ENCODE peak calls at places on chromosomes 13 and 19, in four cellular contexts. One of them, this sample, is unnamed.

GRCh38 chr13:30477346-30478235 is 11.9 kb upstream of the HMGB1 start:
- DNase-seq in A673: no peak
- DNase-seq in vagina: no peak
- DNase-seq in AG04449: no peak
- DNase-seq in this sample: no peak

GRCh38 chr13:43963726-43964125 is 84.0 kb downstream of the LACC1 start:
- DNase-seq in AG04449: no peak
- DNase-seq in A673: no peak
- DNase-seq in vagina: no peak
- DNase-seq in this sample: no peak

GRCh38 chr13:102693781-102694180 is 1.1 kb downstream of the METTL21C start:
- DNase-seq in A673: no peak
- DNase-seq in vagina: no peak
- DNase-seq in AG04449: no peak
- DNase-seq in this sample: no peak

GRCh38 chr19:743168-743687 is 7.7 kb upstream of the MISP start:
- DNase-seq in AG04449: no peak
- DNase-seq in A673: no peak
- DNase-seq in vagina: no peak
- DNase-seq in this sample: no peak

GRCh38 chr19:4567584-4568071 is 8.1 kb upstream of the SEMA6B start:
- DNase-seq in A673: peak
- DNase-seq in vagina: no peak
- DNase-seq in AG04449: no peak
- DNase-seq in this sample: peak

GRCh38 chr19:31718041-31718440 is 368.8 kb upstream of the TSHZ3 start:
- DNase-seq in vagina: no peak
- DNase-seq in A673: no peak
- DNase-seq in AG04449: no peak
- DNase-seq in this sample: no peak

GRCh38 chr13:27257648-27258253 is 6.4 kb downstream of the RPL21 start:
- DNase-seq in AG04449: no peak
- DNase-seq in vagina: no peak
- DNase-seq in A673: no peak
- DNase-seq in this sample: no peak

GRCh38 chr19:5921777-5922176 is 7.7 kb downstream of the CAPS start:
- DNase-seq in vagina: no peak
- DNase-seq in A673: no peak
- DNase-seq in AG04449: no peak
- DNase-seq in this sample: no peak

GRCh38 chr13:81872581-81872980 is 1531.7 kb upstream of the SPRY2 start:
- DNase-seq in vagina: no peak
- DNase-seq in A673: peak
- DNase-seq in AG04449: no peak
- DNase-seq in this sample: no peak

GRCh38 chr13:32259116-32259515 is 56.0 kb downstream of the ZAR1L start:
- DNase-seq in vagina: no peak
- DNase-seq in AG04449: no peak
- DNase-seq in A673: no peak
- DNase-seq in this sample: no peak

GRCh38 chr13:85816413-85816812 is 17.2 kb upstream of the SLITRK6 start:
- DNase-seq in vagina: no peak
- DNase-seq in AG04449: no peak
- DNase-seq in A673: peak
- DNase-seq in this sample: no peak

GRCh38 chr13:40060318-40061007 is 405.0 kb downstream of the COG6 start:
- DNase-seq in vagina: no peak
- DNase-seq in AG04449: peak
- DNase-seq in A673: peak
- DNase-seq in this sample: peak

GRCh38 chr19:47824396-47824795 is 2.7 kb downstream of the CRX start:
- DNase-seq in vagina: no peak
- DNase-seq in A673: no peak
- DNase-seq in AG04449: no peak
- DNase-seq in this sample: no peak

GRCh38 chr13:113147206-113147605 is 11.2 kb upstream of the PROZ start:
- DNase-seq in AG04449: no peak
- DNase-seq in vagina: peak
- DNase-seq in A673: no peak
- DNase-seq in this sample: no peak

GRCh38 chr19:29093553-29093908 is 119.4 kb downstream of the UQCRFS1 start:
- DNase-seq in AG04449: no peak
- DNase-seq in A673: no peak
- DNase-seq in vagina: no peak
- DNase-seq in this sample: no peak

GRCh38 chr13:41011382-41011956 is 7.6 kb downstream of the ELF1 start:
- DNase-seq in A673: no peak
- DNase-seq in vagina: no peak
- DNase-seq in AG04449: no peak
- DNase-seq in this sample: no peak

GRCh38 chr13:50389726-50390125 is 374.5 kb downstream of the KCNRG start:
- DNase-seq in A673: peak
- DNase-seq in AG04449: no peak
- DNase-seq in vagina: no peak
- DNase-seq in this sample: no peak

GRCh38 chr19:6242677-6243076 is 37.1 kb downstream of the MLLT1 start:
- DNase-seq in A673: no peak
- DNase-seq in AG04449: no peak
- DNase-seq in vagina: no peak
- DNase-seq in this sample: no peak

GRCh38 chr13:40376867-40377266 is 289.6 kb downstream of the FOXO1 start:
- DNase-seq in vagina: no peak
- DNase-seq in AG04449: no peak
- DNase-seq in A673: no peak
- DNase-seq in this sample: no peak

GRCh38 chr19:8678244-8678807 is 20.3 kb downstream of the ACTL9 start:
- DNase-seq in AG04449: no peak
- DNase-seq in vagina: no peak
- DNase-seq in A673: no peak
- DNase-seq in this sample: no peak
- TF ChIP-seq CTCF in AG04449: no peak
- TF ChIP-seq CTCF in vagina: no peak
- TF ChIP-seq CTCF in A673: no peak
- TF ChIP-seq CTCF in this sample: no peak

GRCh38 chr19:7461841-7462629 is 26.8 kb downstream of the PEX11G start:
- DNase-seq in AG04449: no peak
- DNase-seq in vagina: no peak
- DNase-seq in A673: no peak
- DNase-seq in this sample: no peak
- TF ChIP-seq CTCF in AG04449: no peak
- TF ChIP-seq CTCF in vagina: no peak
- TF ChIP-seq CTCF in A673: no peak
- TF ChIP-seq CTCF in this sample: no peak

GRCh38 chr19:19647037-19647835 is 3.8 kb upstream of the GMIP start:
- DNase-seq in vagina: no peak
- DNase-seq in A673: no peak
- DNase-seq in AG04449: no peak
- DNase-seq in this sample: no peak

GRCh38 chr19:19645233-19645870 is 1.9 kb upstream of the GMIP start:
- DNase-seq in A673: no peak
- DNase-seq in AG04449: no peak
- DNase-seq in vagina: no peak
- DNase-seq in this sample: no peak

GRCh38 chr19:19642506-19643157 is 825 bp downstream of the GMIP start:
- DNase-seq in A673: peak
- DNase-seq in vagina: no peak
- DNase-seq in AG04449: no peak
- DNase-seq in this sample: peak

GRCh38 chr19:19644054-19644388 is 564 bp upstream of the GMIP start:
- DNase-seq in A673: no peak
- DNase-seq in vagina: no peak
- DNase-seq in AG04449: no peak
- DNase-seq in this sample: no peak

DNA sequence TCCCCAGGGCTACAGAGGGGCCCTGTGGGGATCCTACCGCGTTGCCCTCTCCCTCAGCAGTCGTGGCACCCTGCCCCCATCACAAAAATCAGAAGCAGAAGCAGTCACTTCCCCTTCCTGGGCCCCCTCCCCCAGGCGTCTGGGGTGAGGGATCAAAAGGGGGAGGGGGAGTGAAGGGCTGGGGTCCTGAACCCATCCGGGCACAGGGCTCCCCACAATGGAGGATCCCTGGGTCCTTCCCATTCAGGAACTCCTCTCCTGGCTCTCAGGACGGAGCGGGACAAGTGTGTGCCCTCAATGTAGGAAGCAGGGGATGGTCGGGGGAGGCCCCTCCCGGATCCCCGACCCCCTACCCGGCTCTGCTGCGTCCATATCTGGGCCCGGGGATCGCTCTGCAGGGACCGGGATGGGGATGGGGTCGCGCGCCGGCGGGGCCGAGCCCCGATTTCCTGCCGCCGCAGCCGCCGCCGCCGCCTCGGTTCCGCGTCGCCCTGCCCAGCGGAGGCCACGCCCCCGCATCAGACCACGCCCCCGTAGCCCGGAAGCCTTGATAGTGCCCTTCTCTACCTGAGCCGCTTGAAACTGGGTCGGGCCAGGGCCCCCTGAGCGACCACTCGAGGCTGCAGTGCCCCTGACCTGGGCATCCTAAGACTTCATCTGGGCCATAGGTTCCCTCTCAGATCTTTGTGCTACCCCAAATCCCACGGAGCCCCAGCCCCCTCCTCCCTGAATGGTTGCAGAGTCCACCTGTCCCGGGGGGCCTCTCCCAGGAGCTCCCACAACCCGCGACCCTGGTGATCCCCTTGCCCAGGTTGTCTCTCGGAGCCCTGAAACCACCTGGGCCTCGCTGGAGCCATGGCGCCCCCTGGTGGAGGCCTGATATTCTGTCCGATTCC is at the start of gene GMIP:
- DNase-seq in A673: peak
- DNase-seq in AG04449: no peak
- DNase-seq in vagina: no peak
- DNase-seq in this sample: peak
- TF ChIP-seq CTCF in A673: peak
- TF ChIP-seq CTCF in AG04449: peak
- TF ChIP-seq CTCF in vagina: peak
- TF ChIP-seq CTCF in this sample: peak

GRCh38 chr13:106685142-106685541 is 117.2 kb upstream of the ARGLU1 start:
- DNase-seq in AG04449: no peak
- DNase-seq in A673: no peak
- DNase-seq in vagina: no peak
- DNase-seq in this sample: no peak

GRCh38 chr13:106688940-106689339 is 121.0 kb upstream of the ARGLU1 start:
- DNase-seq in A673: no peak
- DNase-seq in AG04449: no peak
- DNase-seq in vagina: no peak
- DNase-seq in this sample: no peak

GRCh38 chr13:106680796-106681482 is 113.0 kb upstream of the ARGLU1 start:
- DNase-seq in A673: no peak
- DNase-seq in AG04449: no peak
- DNase-seq in vagina: no peak
- DNase-seq in this sample: no peak

GRCh38 chr13:106683179-106683578 is 115.2 kb upstream of the ARGLU1 start:
- DNase-seq in A673: no peak
- DNase-seq in vagina: no peak
- DNase-seq in AG04449: no peak
- DNase-seq in this sample: no peak

DNA sequence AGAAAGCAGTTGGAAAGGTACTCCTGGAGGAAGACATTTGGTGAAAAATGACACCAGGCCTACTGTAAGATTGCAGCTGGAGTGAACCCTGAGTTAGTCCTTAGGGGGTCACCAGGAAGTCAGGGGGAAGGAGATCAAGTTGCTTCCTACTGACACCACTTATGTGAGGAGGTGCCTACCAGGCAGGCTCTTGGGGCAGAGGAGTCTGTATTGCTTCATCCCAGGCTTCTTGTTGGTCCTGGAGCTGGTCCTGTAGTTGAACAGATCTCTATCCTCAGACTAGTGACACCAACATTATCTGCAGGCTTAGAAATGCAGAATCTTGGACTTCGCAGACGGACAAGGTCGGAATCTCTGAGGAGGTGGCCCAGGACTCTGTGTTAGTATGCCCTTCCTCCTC is 116.0 kb upstream of the ARGLU1 start:
- DNase-seq in vagina: no peak
- DNase-seq in A673: no peak
- DNase-seq in AG04449: no peak
- DNase-seq in this sample: no peak
- TF ChIP-seq CTCF in vagina: no peak
- TF ChIP-seq CTCF in A673: no peak
- TF ChIP-seq CTCF in AG04449: no peak
- TF ChIP-seq CTCF in this sample: no peak